ENCODE peak calls at places on chromosomes 13 and 19, in six cellular contexts. A is thoracic aorta, R is Peyer's patch, Z is BJ, V is right lobe of liver, I is astrocyte. E is an unnamed sample.

GRCh38 chr13:36712785-36713184 is 39.0 kb downstream of the SERTM1 start:
- DNase-seq in A (no peak), R (no peak), Z (peak), V (no peak), I (peak), E (peak)

GRCh38 chr19:55492362-55492944 is 4.2 kb downstream of the SSC5D start:
- DNase-seq in A (no peak), R (no peak), Z (no peak), V (no peak), I (no peak), E (no peak)

GRCh38 chr13:110616103-110617101 is 1.1 kb downstream of the NAXD start:
- DNase-seq in A (peak), R (peak), Z (no peak), V (no peak), I (peak), E (peak)

GRCh38 chr13:76489299-76489698 is 396.9 kb downstream of the KCTD12 start:
- DNase-seq in A (no peak), R (no peak), Z (no peak), V (no peak), I (no peak), E (no peak)

GRCh38 chr13:40440990-40441820 is 225.2 kb downstream of the FOXO1 start:
- DNase-seq in A (peak), R (peak), Z (no peak), V (peak), I (peak), E (no peak)

GRCh38 chr13:43441916-43442315 is 344.9 kb downstream of the ENOX1 start:
- DNase-seq in A (no peak), R (no peak), Z (no peak), V (no peak), I (no peak), E (no peak)

GRCh38 chr19:55441692-55442321 is 1.3 kb downstream of the SHISA7 start:
- DNase-seq in A (no peak), R (no peak), Z (no peak), V (peak), I (no peak), E (no peak)

GRCh38 chr13:92362717-92363116 is 863.9 kb upstream of the GPC6 start:
- DNase-seq in A (no peak), R (no peak), Z (no peak), V (no peak), I (peak), E (no peak)

GRCh38 chr19:5036733-5037681 is 68.1 kb downstream of the KDM4B start:
- DNase-seq in A (no peak), R (no peak), Z (no peak), V (peak), I (peak), E (no peak)

GRCh38 chr19:6679139-6679538 is 9.2 kb upstream of the TNFSF14 start:
- DNase-seq in A (no peak), R (no peak), Z (no peak), V (no peak), I (no peak), E (no peak)

GRCh38 chr19:2330632-2331284 is 2.3 kb downstream of the SPPL2B start:
- DNase-seq in A (no peak), R (peak), Z (no peak), V (peak), I (no peak), E (no peak)

GRCh38 chr19:51084505-51084904 is 1.8 kb upstream of the KLK14 start:
- DNase-seq in A (no peak), R (no peak), Z (no peak), V (no peak), I (no peak), E (no peak)

GRCh38 chr13:112833551-112834257 is 135.3 kb upstream of the MCF2L start:
- DNase-seq in A (no peak), R (peak), Z (no peak), V (no peak), I (no peak), E (no peak)

GRCh38 chr13:50401721-50402510 is 386.7 kb downstream of the KCNRG start:
- DNase-seq in A (no peak), R (no peak), Z (peak), V (no peak), I (peak), E (peak)

GRCh38 chr13:45564108-45564507 is 51.4 kb downstream of the ERICH6B start:
- DNase-seq in A (no peak), R (no peak), Z (no peak), V (no peak), I (peak), E (peak)

GRCh38 chr19:30228113-30228725 is 144.0 kb upstream of the ZNF536 start:
- DNase-seq in A (no peak), R (no peak), Z (no peak), V (no peak), I (no peak), E (no peak)

GRCh38 chr19:33235996-33236350 is 10.3 kb upstream of the SLC7A10 start:
- DNase-seq in A (no peak), R (no peak), Z (no peak), V (no peak), I (no peak), E (no peak)

GRCh38 chr19:13781547-13781946 is 7.3 kb downstream of the C19orf53 start:
- DNase-seq in A (peak), R (no peak), Z (peak), V (no peak), I (peak), E (peak)

GRCh38 chr13:113616991-113617749 is 32.6 kb downstream of the TFDP1 start:
- DNase-seq in A (no peak), R (no peak), Z (no peak), V (no peak), I (peak), E (no peak)

GRCh38 chr13:26760835-26761582 is 423 bp upstream of the GPR12 start:
- DNase-seq in A (no peak), R (no peak), Z (no peak), V (no peak), I (no peak), E (no peak)

GRCh38 chr13:63190219-63190618 is 1774.6 kb upstream of the PCDH20 start:
- DNase-seq in A (no peak), R (no peak), Z (no peak), V (no peak), I (peak), E (no peak)

GRCh38 chr13:39039033-39039432 is 777 bp downstream of the NHLRC3 start:
- DNase-seq in A (no peak), R (no peak), Z (no peak), V (no peak), I (no peak), E (no peak)

GRCh38 chr13:112755331-112755730 is 65.5 kb downstream of the ATP11A start:
- DNase-seq in A (no peak), R (no peak), Z (no peak), V (no peak), I (no peak), E (no peak)

GRCh38 chr13:29196409-29197074 is 376.4 kb downstream of the MTUS2 start:
- DNase-seq in A (no peak), R (no peak), Z (no peak), V (no peak), I (no peak), E (no peak)

GRCh38 chr13:110129539-110130186 is 177.3 kb downstream of the COL4A1 start:
- DNase-seq in A (no peak), R (no peak), Z (no peak), V (no peak), I (no peak), E (no peak)

GRCh38 chr13:25727250-25727649 is 324.6 kb downstream of the SHISA2 start:
- DNase-seq in A (no peak), R (no peak), Z (no peak), V (peak), I (no peak), E (no peak)

GRCh38 chr13:92158335-92158734 is 759.9 kb downstream of the GPC5 start:
- DNase-seq in A (no peak), R (no peak), Z (no peak), V (no peak), I (peak), E (peak)

GRCh38 chr19:57305056-57305455 is 15.2 kb upstream of the ZNF543 start:
- DNase-seq in A (no peak), R (no peak), Z (no peak), V (no peak), I (peak), E (no peak)

GRCh38 chr13:110381029-110381360 is 73.9 kb downstream of the COL4A2 start:
- DNase-seq in A (no peak), R (no peak), Z (no peak), V (no peak), I (no peak), E (no peak)

GRCh38 chr19:57351867-57352266 is 796 bp downstream of the ZNF304 start:
- DNase-seq in A (no peak), R (no peak), Z (no peak), V (no peak), I (no peak), E (no peak)

GRCh38 chr13:37811441-37811840 is 58.1 kb downstream of the TRPC4 start:
- DNase-seq in A (no peak), R (no peak), Z (no peak), V (no peak), I (peak), E (no peak)

GRCh38 chr13:37816276-37816675 is 53.3 kb downstream of the TRPC4 start:
- DNase-seq in A (no peak), R (no peak), Z (no peak), V (no peak), I (no peak), E (no peak)
- H3K4me3 ChIP-seq in A (no peak), R (no peak), Z (no peak), V (no peak), I (no peak), E (no peak)

GRCh38 chr13:73076013-73076412 is 17.2 kb downstream of the KLF5 start:
- DNase-seq in A (no peak), R (no peak), Z (no peak), V (no peak), I (no peak), E (no peak)

GRCh38 chr13:73073050-73073449 is 14.2 kb downstream of the KLF5 start:
- DNase-seq in A (no peak), R (no peak), Z (no peak), V (no peak), I (no peak), E (no peak)

GRCh38 chr13:73075546-73075945 is 16.7 kb downstream of the KLF5 start:
- DNase-seq in A (no peak), R (no peak), Z (no peak), V (no peak), I (no peak), E (no peak)

GRCh38 chr13:73072501-73072900 is 13.7 kb downstream of the KLF5 start:
- DNase-seq in A (no peak), R (no peak), Z (no peak), V (no peak), I (no peak), E (no peak)

DNA sequence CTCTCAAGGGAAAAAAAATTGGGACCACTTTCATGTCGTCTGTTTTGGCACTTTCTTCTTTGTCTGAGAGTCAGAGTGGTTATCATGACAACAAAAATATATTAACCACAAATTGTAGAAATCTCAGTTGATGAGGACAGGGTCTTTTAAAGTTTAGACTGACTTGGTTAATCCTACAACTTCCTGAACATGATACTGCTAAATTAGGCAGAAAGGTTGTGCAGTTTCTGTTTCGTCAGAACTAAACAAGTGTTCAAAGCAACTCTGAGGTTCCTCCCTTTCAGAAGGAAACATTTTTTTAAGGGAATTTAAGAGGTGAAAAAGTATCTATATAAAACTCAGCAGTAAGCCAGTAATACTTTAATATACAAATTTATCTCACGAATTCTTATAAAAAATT is 15.3 kb downstream of the KLF5 start:
- DNase-seq in A (no peak), R (no peak), Z (no peak), V (no peak), I (no peak), E (no peak)
- H3K4me3 ChIP-seq in A (no peak), R (no peak), Z (no peak), V (no peak), I (no peak), E (no peak)

GRCh38 chr19:1171755-1172352 is 2.2 kb downstream of the SBNO2 start:
- DNase-seq in A (no peak), R (no peak), Z (no peak), V (no peak), I (no peak), E (no peak)

GRCh38 chr19:1168877-1169791 is 4.9 kb downstream of the SBNO2 start:
- DNase-seq in A (no peak), R (peak), Z (no peak), V (peak), I (peak), E (no peak)

GRCh38 chr19:1168562-1168873 is 5.5 kb downstream of the SBNO2 start:
- DNase-seq in A (no peak), R (no peak), Z (no peak), V (no peak), I (no peak), E (no peak)

GRCh38 chr19:1170938-1171754 is 2.9 kb downstream of the SBNO2 start:
- DNase-seq in A (no peak), R (peak), Z (no peak), V (no peak), I (no peak), E (no peak)

DNA sequence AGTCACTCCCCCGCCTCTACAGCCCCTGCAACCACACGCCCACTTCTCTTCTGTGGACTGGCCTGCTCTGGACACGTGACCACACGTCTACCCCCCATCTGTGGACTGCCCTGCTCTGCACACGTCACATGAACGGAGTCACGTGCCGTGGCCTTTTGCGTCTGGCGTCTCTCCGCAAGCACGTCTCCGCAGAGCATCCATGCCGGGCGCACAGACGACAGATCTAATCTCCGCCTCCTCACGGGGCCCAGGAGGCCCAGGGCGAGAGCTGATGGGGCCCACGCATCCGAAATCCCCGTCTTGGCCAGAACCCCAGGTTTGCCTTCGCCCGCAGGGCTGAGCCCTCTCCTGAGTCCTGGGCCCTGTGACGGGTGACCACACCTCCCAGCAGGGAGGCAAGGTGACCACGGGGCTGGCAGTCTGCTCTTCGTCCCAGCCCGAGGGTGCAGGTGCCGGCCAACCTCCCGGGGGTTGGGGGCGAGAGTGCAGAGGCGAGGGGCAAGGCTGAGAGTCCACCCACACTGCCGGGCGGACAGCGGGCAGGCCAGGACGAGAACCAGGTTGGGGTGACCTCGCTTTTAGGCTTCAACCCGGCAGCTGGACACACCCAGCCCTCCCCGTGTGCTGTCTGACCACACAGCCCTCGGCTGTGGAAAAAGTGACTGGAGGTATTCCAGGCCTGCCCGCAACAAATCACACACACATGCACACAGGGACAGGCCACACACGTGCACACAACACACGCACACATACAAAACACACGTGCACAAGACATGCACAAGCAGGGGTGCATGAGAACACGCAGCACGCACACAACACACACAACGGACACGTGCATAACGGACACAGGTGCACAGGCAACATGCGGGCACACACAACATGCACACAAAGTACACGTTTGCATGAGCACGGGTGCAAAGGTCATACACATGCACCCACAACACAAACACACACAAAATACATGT is 3.9 kb downstream of the SBNO2 start:
- DNase-seq in A (no peak), R (peak), Z (no peak), V (peak), I (peak), E (peak)
- H3K4me3 ChIP-seq in A (no peak), R (no peak), Z (peak), V (no peak), I (no peak), E (no peak)

GRCh38 chr19:58356236-58356970 is 3.1 kb upstream of the A1BG start:
- DNase-seq in A (no peak), R (no peak), Z (no peak), V (no peak), I (no peak), E (no peak)
- H3K4me3 ChIP-seq in A (peak), R (peak), Z (peak), V (peak), I (no peak), E (peak)

DNA sequence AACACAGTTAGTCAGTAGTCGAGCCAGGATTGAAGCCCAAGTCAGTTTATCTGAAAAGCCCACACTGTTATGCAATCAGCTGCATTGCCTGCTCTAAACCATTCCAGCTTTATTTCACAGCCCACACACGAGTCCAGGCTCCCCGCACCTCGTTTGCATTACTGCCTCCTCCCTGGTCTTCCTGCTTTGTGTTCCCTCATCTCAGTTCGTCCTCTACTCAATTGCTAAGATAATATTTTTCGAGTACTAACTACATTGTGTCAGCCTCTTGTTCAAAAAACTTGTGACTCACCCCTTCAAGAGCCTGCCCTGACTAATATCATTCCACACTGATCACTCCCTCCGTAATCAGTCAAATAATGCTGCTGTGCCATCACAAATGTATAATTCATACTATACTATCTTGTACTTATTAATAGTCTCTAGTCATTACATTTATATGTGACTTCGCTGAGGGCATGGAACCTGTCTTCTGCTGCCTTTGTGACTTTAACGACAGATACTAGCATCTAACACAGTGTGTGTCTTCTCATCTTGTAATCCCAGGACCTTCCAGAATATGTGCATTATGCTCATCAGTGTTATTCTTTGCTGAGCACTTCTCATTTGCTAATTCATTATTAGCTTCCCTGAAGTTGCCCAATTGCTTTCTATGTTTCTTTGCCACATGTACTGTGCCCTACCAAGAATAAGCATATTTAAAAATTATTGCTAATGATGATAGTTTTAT is 26.2 kb upstream of the WDFY2 start:
- DNase-seq in A (no peak), R (no peak), Z (peak), V (no peak), I (peak), E (peak)
- H3K4me3 ChIP-seq in A (no peak), R (no peak), Z (no peak), V (no peak), I (peak), E (peak)

GRCh38 chr19:8151499-8152035 is 2.2 kb upstream of the FBN3 start:
- DNase-seq in A (no peak), R (no peak), Z (no peak), V (no peak), I (no peak), E (no peak)

GRCh38 chr19:8150998-8151397 is 1.6 kb upstream of the FBN3 start:
- DNase-seq in A (no peak), R (no peak), Z (no peak), V (no peak), I (no peak), E (no peak)

GRCh38 chr19:8149261-8150094 is at the start of gene FBN3:
- DNase-seq in A (no peak), R (no peak), Z (no peak), V (no peak), I (no peak), E (no peak)

GRCh38 chr19:8148410-8149231 is 771 bp downstream of the FBN3 start:
- DNase-seq in A (no peak), R (no peak), Z (no peak), V (no peak), I (no peak), E (no peak)

DNA sequence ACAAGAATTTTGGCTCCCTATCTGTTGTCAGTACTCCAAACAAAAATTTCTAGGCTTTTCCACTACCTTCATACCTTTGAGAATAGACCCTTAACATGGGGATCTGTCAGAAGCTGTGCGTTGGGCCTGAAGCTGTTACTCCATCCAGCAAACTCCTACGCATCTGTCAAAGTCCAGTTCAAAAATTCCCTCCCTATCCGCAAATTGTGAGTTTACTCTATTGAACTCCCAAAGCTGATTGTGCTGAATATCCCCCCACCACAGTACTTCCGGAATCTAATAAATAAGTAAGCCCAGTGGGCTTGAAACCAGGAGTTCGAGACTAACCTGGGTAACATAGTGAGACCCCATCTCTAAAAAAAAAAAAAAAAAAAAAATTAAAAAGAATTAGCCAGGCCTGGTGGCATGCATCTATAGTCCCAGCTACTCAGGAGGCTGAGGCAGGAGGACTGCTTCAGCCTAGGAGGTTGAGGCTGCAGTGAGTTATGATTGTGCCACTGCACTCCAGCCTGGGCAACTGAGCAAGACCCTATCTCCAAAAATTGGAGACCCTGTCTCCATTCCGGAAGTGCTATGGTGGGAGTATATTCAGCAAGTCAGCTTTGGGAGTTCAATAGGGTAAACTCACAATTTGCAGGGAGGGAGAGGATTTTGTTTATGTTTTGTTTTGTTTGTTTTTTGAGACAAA is 930 bp upstream of the FBN3 start:
- DNase-seq in A (no peak), R (no peak), Z (no peak), V (no peak), I (no peak), E (no peak)
- H3K4me3 ChIP-seq in A (no peak), R (no peak), Z (no peak), V (no peak), I (no peak), E (no peak)

GRCh38 chr13:33678906-33679657 is 138.9 kb upstream of the RFC3 start:
- DNase-seq in A (peak), R (peak), Z (no peak), V (peak), I (peak), E (no peak)

GRCh38 chr13:33678084-33678483 is 139.9 kb upstream of the RFC3 start:
- DNase-seq in A (no peak), R (no peak), Z (no peak), V (no peak), I (no peak), E (no peak)

GRCh38 chr13:33677215-33677614 is 140.7 kb upstream of the RFC3 start:
- DNase-seq in A (no peak), R (no peak), Z (no peak), V (no peak), I (no peak), E (no peak)

GRCh38 chr13:33676045-33676699 is 141.8 kb upstream of the RFC3 start:
- DNase-seq in A (no peak), R (no peak), Z (no peak), V (peak), I (no peak), E (no peak)

GRCh38 chr13:33676700-33677048 is 141.3 kb upstream of the RFC3 start:
- DNase-seq in A (no peak), R (no peak), Z (no peak), V (peak), I (peak), E (peak)
- H3K4me3 ChIP-seq in A (peak), R (no peak), Z (peak), V (peak), I (peak), E (peak)